ENCODE peak calls at places on chromosomes 3 and 15, in four cellular contexts. C is AG04450, B is bronchial epithelial cell, D is nucleus accumbens. I is an unnamed sample.

GRCh38 chr3:95595416-95596075 is 1218.8 kb upstream of the EPHA6 start:
- DNase-seq in D (no peak), B (no peak), C (no peak), I (no peak)

GRCh38 chr15:71916834-71917233 is 106.5 kb downstream of the NR2E3 start:
- DNase-seq in B (no peak), C (no peak), D (no peak), I (no peak)

GRCh38 chr3:100614941-100615340 is 5.5 kb downstream of the ADGRG7 start:
- DNase-seq in B (no peak), D (no peak), C (no peak), I (no peak)

GRCh38 chr15:74497584-74497983 is 36.6 kb upstream of the UBL7 start:
- DNase-seq in B (peak), D (no peak), C (no peak), I (no peak)

GRCh38 chr3:53346514-53346913 is 829 bp downstream of the DCP1A start:
- DNase-seq in D (no peak), B (peak), C (no peak), I (no peak)

GRCh38 chr15:90619939-90620338 is 90.2 kb downstream of the CRTC3 start:
- DNase-seq in C (no peak), D (no peak), B (no peak), I (no peak)

GRCh38 chr3:81909756-81910155 is 148.3 kb upstream of the GBE1 start:
- DNase-seq in D (no peak), B (no peak), C (no peak), I (peak)

GRCh38 chr3:188947983-188948657 is 223.7 kb upstream of the TPRG1 start:
- DNase-seq in B (peak), C (no peak), D (peak), I (peak)

GRCh38 chr15:58873267-58873666 is 60.2 kb downstream of the SLTM start:
- DNase-seq in D (no peak), B (peak), C (no peak), I (no peak)

GRCh38 chr15:84887928-84888327 is 3.5 kb downstream of the SLC28A1 start:
- DNase-seq in D (no peak), C (no peak), B (no peak), I (no peak)

GRCh38 chr3:15676259-15676658 is 74.7 kb downstream of the BTD start:
- DNase-seq in B (no peak), D (no peak), C (no peak), I (no peak)